ENCODE peak calls at places on chromosomes 1 and 21, in nine cellular contexts. I, J, W, Z, C, T, X, E and O are unnamed samples.

GRCh38 chr21:41360072-41360821 is 1.6 kb upstream of the MX2 start:
- DNase-seq in I (no peak), J (peak), W (peak), Z (no peak), C (no peak), T (no peak), X (no peak), E (peak), O (peak)

GRCh38 chr1:10628685-10629084 is 153.9 kb downstream of the PEX14 start:
- DNase-seq in I (no peak), J (no peak), W (peak), Z (no peak), C (no peak), T (no peak), X (no peak), E (no peak), O (peak)

GRCh38 chr21:42478504-42478903 is 17.5 kb downstream of the RSPH1 start:
- DNase-seq in I (no peak), J (no peak), W (no peak), Z (no peak), C (no peak), T (no peak), X (no peak), E (no peak), O (no peak)

GRCh38 chr1:205466612-205467236 is 10.9 kb upstream of the BLACAT1 start:
- DNase-seq in I (no peak), J (no peak), W (no peak), Z (no peak), C (no peak), T (no peak), X (no peak), E (no peak), O (no peak)

GRCh38 chr1:205369621-205370230 is 13.0 kb upstream of the KLHDC8A start:
- DNase-seq in I (no peak), J (no peak), W (peak), Z (no peak), C (no peak), T (no peak), X (no peak), E (no peak), O (peak)

GRCh38 chr1:2488688-2489087 is 12.6 kb downstream of the PLCH2 start:
- DNase-seq in I (no peak), J (no peak), W (no peak), Z (no peak), C (no peak), T (no peak), X (no peak), E (no peak), O (no peak)

GRCh38 chr1:29365906-29366670 is 129.8 kb downstream of the PTPRU start:
- DNase-seq in I (no peak), J (no peak), W (no peak), Z (no peak), C (no peak), T (no peak), X (no peak), E (no peak), O (no peak)

GRCh38 chr1:1185101-1185765 is 11.6 kb downstream of the TTLL10 start:
- DNase-seq in I (peak), J (no peak), W (no peak), Z (no peak), C (no peak), T (no peak), X (peak), E (no peak), O (no peak)

GRCh38 chr1:214241060-214241459 is 39.9 kb upstream of the SMYD2 start:
- DNase-seq in I (no peak), J (no peak), W (peak), Z (no peak), C (no peak), T (no peak), X (no peak), E (no peak), O (no peak)

GRCh38 chr1:223714849-223715709 is 2.7 kb downstream of the CAPN2 start:
- DNase-seq in I (no peak), J (no peak), W (peak), Z (no peak), C (peak), T (no peak), X (no peak), E (peak), O (no peak)

GRCh38 chr1:37124501-37124900 is 90.2 kb upstream of the GRIK3 start:
- DNase-seq in I (no peak), J (no peak), W (no peak), Z (no peak), C (no peak), T (no peak), X (no peak), E (no peak), O (no peak)

GRCh38 chr1:55049914-55050278 is 10.5 kb downstream of the PCSK9 start:
- DNase-seq in I (no peak), J (no peak), W (peak), Z (no peak), C (no peak), T (no peak), X (no peak), E (no peak), O (no peak)

GRCh38 chr1:117339866-117340357 is 27.3 kb upstream of the MAN1A2 start:
- DNase-seq in I (no peak), J (no peak), W (peak), Z (no peak), C (no peak), T (peak), X (no peak), E (peak), O (no peak)

GRCh38 chr1:93672477-93673158 is 9.0 kb downstream of the BCAR3 start:
- DNase-seq in I (no peak), J (peak), W (no peak), Z (no peak), C (no peak), T (no peak), X (no peak), E (no peak), O (peak)

GRCh38 chr1:206706298-206706791 is 21.6 kb downstream of the MAPKAPK2 start:
- DNase-seq in I (no peak), J (no peak), W (peak), Z (peak), C (no peak), T (no peak), X (no peak), E (peak), O (no peak)

GRCh38 chr1:29355375-29355774 is 119.1 kb downstream of the PTPRU start:
- DNase-seq in I (no peak), J (no peak), W (no peak), Z (no peak), C (no peak), T (no peak), X (no peak), E (no peak), O (no peak)

GRCh38 chr21:15754640-15755039 is 24.9 kb downstream of the USP25 start:
- DNase-seq in I (no peak), J (no peak), W (peak), Z (no peak), C (peak), T (no peak), X (no peak), E (no peak), O (no peak)

GRCh38 chr1:28199328-28200233 is 23.1 kb upstream of the PTAFR start:
- DNase-seq in I (no peak), J (no peak), W (no peak), Z (peak), C (no peak), T (peak), X (no peak), E (no peak), O (peak)

GRCh38 chr1:204480515-204480914 is 14.1 kb downstream of the PIK3C2B start:
- DNase-seq in I (no peak), J (no peak), W (no peak), Z (no peak), C (no peak), T (no peak), X (no peak), E (no peak), O (no peak)

GRCh38 chr1:19468397-19468956 is 16.9 kb downstream of the CAPZB start:
- DNase-seq in I (no peak), J (no peak), W (no peak), Z (peak), C (peak), T (peak), X (no peak), E (no peak), O (peak)

GRCh38 chr1:152182942-152183341 is 23.9 kb upstream of the RPTN start:
- DNase-seq in I (no peak), J (no peak), W (peak), Z (no peak), C (peak), T (no peak), X (no peak), E (peak), O (no peak)

GRCh38 chr1:924619-925323 is 1.0 kb downstream of the SAMD11 start:
- DNase-seq in I (no peak), J (no peak), W (no peak), Z (no peak), C (peak), T (no peak), X (no peak), E (peak), O (peak)

GRCh38 chr1:111484391-111484790 is 10.6 kb downstream of the C1orf162 start:
- DNase-seq in I (no peak), J (no peak), W (no peak), Z (no peak), C (no peak), T (no peak), X (no peak), E (no peak), O (no peak)

GRCh38 chr1:43878854-43879253 is 54.7 kb upstream of the ARTN start:
- DNase-seq in I (no peak), J (no peak), W (no peak), Z (no peak), C (no peak), T (no peak), X (no peak), E (no peak), O (no peak)

GRCh38 chr1:208107415-208107814 is 136.8 kb downstream of the PLXNA2 start:
- DNase-seq in I (no peak), J (no peak), W (no peak), Z (no peak), C (no peak), T (no peak), X (no peak), E (no peak), O (no peak)

GRCh38 chr1:172851871-172852270 is 193.0 kb downstream of the FASLG start:
- DNase-seq in I (no peak), J (no peak), W (no peak), Z (no peak), C (no peak), T (no peak), X (no peak), E (no peak), O (no peak)

GRCh38 chr1:207309775-207310273 is 11.7 kb upstream of the CD55 start:
- DNase-seq in I (no peak), J (peak), W (peak), Z (no peak), C (peak), T (no peak), X (no peak), E (peak), O (no peak)

GRCh38 chr1:6581561-6582305 is 1.9 kb downstream of the ZBTB48 start:
- DNase-seq in I (no peak), J (peak), W (no peak), Z (no peak), C (no peak), T (no peak), X (no peak), E (no peak), O (no peak)

GRCh38 chr1:9466780-9467755 is 72.2 kb upstream of the SLC25A33 start:
- DNase-seq in I (no peak), J (peak), W (peak), Z (no peak), C (no peak), T (no peak), X (no peak), E (no peak), O (peak)

GRCh38 chr1:167056529-167057296 is 33.5 kb downstream of the GPA33 start:
- DNase-seq in I (no peak), J (no peak), W (no peak), Z (no peak), C (no peak), T (no peak), X (no peak), E (no peak), O (no peak)

GRCh38 chr1:15950763-15951295 is 25.1 kb downstream of the ZBTB17 start:
- DNase-seq in I (no peak), J (no peak), W (peak), Z (peak), C (no peak), T (peak), X (no peak), E (no peak), O (no peak)

GRCh38 chr1:51100264-51100880 is 1.7 kb upstream of the C1orf185 start:
- DNase-seq in I (no peak), J (no peak), W (no peak), Z (no peak), C (no peak), T (no peak), X (no peak), E (no peak), O (no peak)

GRCh38 chr1:112144738-112145426 is 155.4 kb upstream of the KCND3 start:
- DNase-seq in I (no peak), J (no peak), W (no peak), Z (no peak), C (no peak), T (no peak), X (no peak), E (no peak), O (no peak)

GRCh38 chr1:211985556-211986264 is 49.6 kb downstream of the INTS7 start:
- DNase-seq in I (no peak), J (no peak), W (no peak), Z (no peak), C (no peak), T (no peak), X (no peak), E (no peak), O (no peak)

GRCh38 chr21:30714436-30714835 is 4.1 kb downstream of the KRTAP21-3 start:
- DNase-seq in I (no peak), J (no peak), W (no peak), Z (no peak), C (no peak), T (no peak), X (no peak), E (no peak), O (no peak)